ENCODE peak calls at places on chromosomes 3 and 15, in four cellular contexts. One of them, this sample, is unnamed.

GRCh38 chr3:145490088-145491055 is 670.6 kb downstream of the PLOD2 start:
- DNase-seq in ovary: no peak
- DNase-seq in IMR-90: no peak
- DNase-seq in uterus: no peak
- DNase-seq in this sample: no peak

GRCh38 chr3:39784922-39785321 is 24.5 kb upstream of the MYRIP start:
- DNase-seq in ovary: no peak
- DNase-seq in IMR-90: no peak
- DNase-seq in uterus: no peak
- DNase-seq in this sample: no peak

GRCh38 chr15:100434038-100434437 is 92.3 kb upstream of the ADAMTS17 start:
- DNase-seq in ovary: no peak
- DNase-seq in IMR-90: no peak
- DNase-seq in uterus: no peak
- DNase-seq in this sample: no peak

GRCh38 chr3:98644168-98644567 is 50.8 kb upstream of the CPOX start:
- DNase-seq in ovary: no peak
- DNase-seq in IMR-90: no peak
- DNase-seq in uterus: no peak
- DNase-seq in this sample: no peak

GRCh38 chr3:30227571-30228301 is 378.7 kb upstream of the TGFBR2 start:
- DNase-seq in ovary: no peak
- DNase-seq in IMR-90: peak
- DNase-seq in uterus: no peak
- DNase-seq in this sample: no peak

GRCh38 chr3:83523470-83524073 is 1435.2 kb upstream of the CADM2 start:
- DNase-seq in ovary: no peak
- DNase-seq in IMR-90: no peak
- DNase-seq in uterus: no peak
- DNase-seq in this sample: peak

GRCh38 chr3:94026623-94027022 is 1.8 kb downstream of the STX19 start:
- DNase-seq in ovary: no peak
- DNase-seq in IMR-90: no peak
- DNase-seq in uterus: no peak
- DNase-seq in this sample: no peak

GRCh38 chr3:31412832-31413231 is 119.9 kb upstream of the STT3B start:
- DNase-seq in ovary: no peak
- DNase-seq in IMR-90: peak
- DNase-seq in uterus: no peak
- DNase-seq in this sample: no peak

GRCh38 chr3:101070260-101071121 is 77.3 kb upstream of the ABI3BP start:
- DNase-seq in ovary: no peak
- DNase-seq in IMR-90: no peak
- DNase-seq in uterus: no peak
- DNase-seq in this sample: no peak

GRCh38 chr3:22263042-22263441 is 512.0 kb upstream of the ZNF385D start:
- DNase-seq in ovary: no peak
- DNase-seq in IMR-90: peak
- DNase-seq in uterus: no peak
- DNase-seq in this sample: no peak

GRCh38 chr15:59691194-59691805 is 2.2 kb upstream of the BNIP2 start:
- DNase-seq in ovary: peak
- DNase-seq in IMR-90: peak
- DNase-seq in uterus: peak
- DNase-seq in this sample: no peak

GRCh38 chr3:16102905-16103364 is 71.5 kb upstream of the GALNT15 start:
- DNase-seq in ovary: no peak
- DNase-seq in IMR-90: peak
- DNase-seq in uterus: no peak
- DNase-seq in this sample: no peak

GRCh38 chr15:23497710-23498111 is 50.7 kb upstream of the GOLGA6L2 start:
- DNase-seq in ovary: no peak
- DNase-seq in IMR-90: no peak
- DNase-seq in uterus: no peak
- DNase-seq in this sample: no peak

GRCh38 chr3:146250449-146251382 is at the start of gene PLSCR4:
- DNase-seq in ovary: peak
- DNase-seq in IMR-90: peak
- DNase-seq in uterus: peak
- DNase-seq in this sample: peak

GRCh38 chr3:126472277-126473006 is 3.2 kb downstream of the ZXDC start:
- DNase-seq in ovary: peak
- DNase-seq in IMR-90: peak
- DNase-seq in uterus: peak
- DNase-seq in this sample: peak

GRCh38 chr3:37129871-37130270 is 44.5 kb downstream of the LRRFIP2 start:
- DNase-seq in ovary: no peak
- DNase-seq in IMR-90: peak
- DNase-seq in uterus: no peak
- DNase-seq in this sample: no peak

GRCh38 chr15:76330281-76330680 is 6.3 kb upstream of the ISL2 start:
- DNase-seq in ovary: no peak
- DNase-seq in IMR-90: peak
- DNase-seq in uterus: no peak
- DNase-seq in this sample: peak

GRCh38 chr15:29322407-29322806 is 52.8 kb upstream of the NSMCE3 start:
- DNase-seq in ovary: no peak
- DNase-seq in IMR-90: peak
- DNase-seq in uterus: no peak
- DNase-seq in this sample: no peak

GRCh38 chr15:41495736-41496599 is 2.3 kb downstream of the ITPKA start:
- DNase-seq in ovary: no peak
- DNase-seq in IMR-90: no peak
- DNase-seq in uterus: no peak
- DNase-seq in this sample: no peak

GRCh38 chr3:58857423-58857822 is 190.8 kb upstream of the FAM3D start:
- DNase-seq in ovary: no peak
- DNase-seq in IMR-90: no peak
- DNase-seq in uterus: no peak
- DNase-seq in this sample: no peak

GRCh38 chr3:33645060-33645841 is 72.8 kb downstream of the CLASP2 start:
- DNase-seq in ovary: no peak
- DNase-seq in IMR-90: peak
- DNase-seq in uterus: no peak
- DNase-seq in this sample: no peak

GRCh38 chr15:45548753-45549520 is 26.4 kb upstream of the SLC30A4 start:
- DNase-seq in ovary: no peak
- DNase-seq in IMR-90: no peak
- DNase-seq in uterus: no peak
- DNase-seq in this sample: peak
- TF ChIP-seq POLR2A in ovary: no peak
- TF ChIP-seq POLR2A in IMR-90: no peak
- TF ChIP-seq POLR2A in uterus: no peak
- TF ChIP-seq POLR2A in this sample: no peak

GRCh38 chr3:195269375-195270078 is 1.4 kb downstream of the XXYLT1 start:
- DNase-seq in ovary: no peak
- DNase-seq in IMR-90: no peak
- DNase-seq in uterus: no peak
- DNase-seq in this sample: no peak

GRCh38 chr3:195271116-195271858 is at the start of gene XXYLT1:
- DNase-seq in ovary: peak
- DNase-seq in IMR-90: peak
- DNase-seq in uterus: peak
- DNase-seq in this sample: peak

GRCh38 chr3:195270079-195270349 is 945 bp downstream of the XXYLT1 start:
- DNase-seq in ovary: no peak
- DNase-seq in IMR-90: no peak
- DNase-seq in uterus: no peak
- DNase-seq in this sample: no peak

GRCh38 chr3:195271859-195272243 is 892 bp upstream of the XXYLT1 start:
- DNase-seq in ovary: no peak
- DNase-seq in IMR-90: no peak
- DNase-seq in uterus: no peak
- DNase-seq in this sample: no peak

GRCh38 chr3:195270350-195271115 is 426 bp downstream of the XXYLT1 start:
- DNase-seq in ovary: peak
- DNase-seq in IMR-90: peak
- DNase-seq in uterus: peak
- DNase-seq in this sample: peak
- TF ChIP-seq POLR2A in ovary: peak
- TF ChIP-seq POLR2A in IMR-90: no peak
- TF ChIP-seq POLR2A in uterus: no peak
- TF ChIP-seq POLR2A in this sample: peak

DNA sequence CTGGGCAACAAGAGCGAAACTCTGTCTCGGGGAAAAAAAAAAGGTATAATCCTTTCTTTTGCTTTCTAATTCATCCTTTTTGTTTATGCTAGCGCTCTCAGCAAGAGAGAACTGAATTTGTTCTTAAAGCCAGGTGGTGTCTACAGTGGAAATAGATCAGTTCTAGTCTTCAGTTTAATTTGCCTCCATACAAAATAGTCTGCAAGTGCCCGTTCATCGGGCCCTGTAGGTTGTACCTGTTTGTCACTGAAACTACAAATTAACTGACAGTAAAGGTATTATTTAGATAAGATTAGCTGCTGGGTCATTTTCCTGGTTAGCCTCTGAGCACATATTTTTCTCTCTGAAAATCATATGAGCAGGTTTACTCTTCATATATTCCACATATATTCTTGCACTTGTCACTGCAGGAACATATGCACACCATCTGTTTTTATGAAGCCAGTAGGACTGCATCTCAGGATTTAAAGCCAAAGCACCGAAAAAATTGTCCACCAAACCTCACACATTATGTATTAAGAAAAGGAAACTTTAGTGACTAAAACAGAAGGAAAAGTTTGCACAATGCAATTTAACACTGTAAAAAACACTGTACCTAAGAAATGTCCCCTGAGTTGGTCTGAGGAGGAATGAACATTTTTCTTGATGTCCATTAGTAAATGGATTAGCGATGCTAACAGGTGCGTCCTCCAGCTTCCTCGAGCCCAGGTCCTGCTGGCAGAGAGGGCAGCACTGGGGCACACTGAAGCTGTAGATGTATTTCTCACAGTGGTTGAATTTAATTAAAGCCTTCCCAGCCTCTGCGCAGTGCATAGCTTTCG is 437 bp downstream of the MKRN2OS start:
- DNase-seq in ovary: no peak
- DNase-seq in IMR-90: no peak
- DNase-seq in uterus: no peak
- DNase-seq in this sample: no peak
- TF ChIP-seq POLR2A in ovary: no peak
- TF ChIP-seq POLR2A in IMR-90: no peak
- TF ChIP-seq POLR2A in uterus: no peak
- TF ChIP-seq POLR2A in this sample: no peak

GRCh38 chr3:184156522-184156955 is 1.4 kb downstream of the DVL3 start:
- DNase-seq in ovary: peak
- DNase-seq in IMR-90: peak
- DNase-seq in uterus: peak
- DNase-seq in this sample: peak

GRCh38 chr3:184158394-184158793 is 3.2 kb downstream of the DVL3 start:
- DNase-seq in ovary: no peak
- DNase-seq in IMR-90: no peak
- DNase-seq in uterus: no peak
- DNase-seq in this sample: no peak

GRCh38 chr3:184157206-184157605 is 2.0 kb downstream of the DVL3 start:
- DNase-seq in ovary: no peak
- DNase-seq in IMR-90: no peak
- DNase-seq in uterus: no peak
- DNase-seq in this sample: no peak

GRCh38 chr3:184155644-184156521 is 706 bp downstream of the DVL3 start:
- DNase-seq in ovary: no peak
- DNase-seq in IMR-90: peak
- DNase-seq in uterus: peak
- DNase-seq in this sample: peak

DNA sequence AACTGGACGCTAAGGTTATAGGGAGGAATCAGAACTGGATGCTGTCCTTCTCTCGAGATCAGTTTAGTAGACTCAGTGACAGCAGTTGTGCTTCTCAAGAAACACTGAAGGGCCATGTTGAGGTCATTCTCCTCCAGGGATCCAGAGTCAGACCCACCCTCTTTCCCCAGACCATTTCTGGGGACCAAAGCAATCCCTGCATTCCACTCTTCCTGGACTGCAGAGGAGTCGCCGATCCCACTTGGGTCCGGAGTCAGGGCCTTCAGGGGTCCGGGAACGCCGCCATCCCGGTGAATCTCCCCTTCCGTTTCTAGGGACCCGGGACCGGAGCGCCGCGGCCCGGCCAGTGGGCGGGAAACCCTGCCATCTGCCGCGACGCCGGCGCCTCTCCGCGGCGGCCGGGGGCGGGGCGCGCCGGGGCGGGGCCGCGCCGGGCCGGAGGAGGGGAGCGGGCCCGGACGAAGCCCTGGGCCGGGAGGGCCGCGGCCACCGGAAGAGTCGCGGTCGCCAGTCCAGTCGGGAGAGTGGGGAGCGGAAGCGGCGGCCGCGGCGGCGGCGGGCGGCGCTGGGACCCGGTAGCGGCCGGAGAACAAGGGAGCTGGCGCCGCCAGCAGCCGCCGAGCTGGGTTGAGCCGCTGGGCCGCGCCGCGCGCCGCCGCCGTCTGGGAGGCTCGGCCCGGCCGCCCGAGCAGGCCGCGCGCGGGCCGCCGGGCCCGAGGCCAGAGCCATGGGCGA is at the start of gene DVL3:
- DNase-seq in ovary: peak
- DNase-seq in IMR-90: peak
- DNase-seq in uterus: peak
- DNase-seq in this sample: peak
- TF ChIP-seq POLR2A in ovary: no peak
- TF ChIP-seq POLR2A in IMR-90: peak
- TF ChIP-seq POLR2A in uterus: peak
- TF ChIP-seq POLR2A in this sample: peak

GRCh38 chr3:9918261-9919038 is 1.6 kb downstream of the IL17RC start:
- DNase-seq in ovary: no peak
- DNase-seq in IMR-90: no peak
- DNase-seq in uterus: no peak
- DNase-seq in this sample: no peak

GRCh38 chr3:9915252-9916141 is 1.4 kb upstream of the IL17RC start:
- DNase-seq in ovary: peak
- DNase-seq in IMR-90: peak
- DNase-seq in uterus: peak
- DNase-seq in this sample: no peak

GRCh38 chr3:9916346-9916733 is 558 bp upstream of the IL17RC start:
- DNase-seq in ovary: peak
- DNase-seq in IMR-90: peak
- DNase-seq in uterus: peak
- DNase-seq in this sample: no peak

GRCh38 chr3:9917820-9918219 is 922 bp downstream of the IL17RC start:
- DNase-seq in ovary: peak
- DNase-seq in IMR-90: no peak
- DNase-seq in uterus: no peak
- DNase-seq in this sample: no peak

GRCh38 chr3:9916734-9917680 is at the start of gene IL17RC:
- DNase-seq in ovary: peak
- DNase-seq in IMR-90: peak
- DNase-seq in uterus: peak
- DNase-seq in this sample: peak
- TF ChIP-seq POLR2A in ovary: peak
- TF ChIP-seq POLR2A in IMR-90: no peak
- TF ChIP-seq POLR2A in uterus: peak
- TF ChIP-seq POLR2A in this sample: peak